ENCODE peak calls at places on chromosomes 6 and 20, in six cellular contexts. B is neuronal stem cell, C is H9, G is IMR-90, S is H1, O is mesenchymal stem cell. W is an unnamed sample.

GRCh38 chr6:111701146-111701545 is 95.5 kb upstream of the TRAF3IP2 start:
- DNase-seq in O (no peak), C (no peak), S (no peak), B (no peak), G (no peak), W (no peak)

GRCh38 chr6:91575032-91575431 is 988.2 kb upstream of the MAP3K7 start:
- DNase-seq in C (no peak), B (no peak), O (peak), G (peak), S (no peak), W (no peak)

GRCh38 chr20:434221-434620 is 26.1 kb downstream of the RBCK1 start:
- DNase-seq in S (peak), O (no peak), C (peak), B (no peak), G (no peak), W (peak)

GRCh38 chr6:90907931-90908655 is 321.2 kb upstream of the MAP3K7 start:
- DNase-seq in B (no peak), O (no peak), G (no peak), C (no peak), S (no peak), W (no peak)

GRCh38 chr6:108698593-108699289 is 138.0 kb downstream of the FOXO3 start:
- DNase-seq in G (no peak), S (no peak), O (no peak), B (no peak), C (no peak), W (no peak)

GRCh38 chr6:103273048-103273447 is 1586.7 kb downstream of the HACE1 start:
- DNase-seq in B (peak), O (peak), G (no peak), S (no peak), C (no peak), W (peak)

GRCh38 chr6:46674410-46674809 is 13.3 kb upstream of the TDRD6 start:
- DNase-seq in G (no peak), C (no peak), B (no peak), O (no peak), S (no peak), W (no peak)

GRCh38 chr20:19210426-19211155 is 1.9 kb upstream of the SLC24A3 start:
- DNase-seq in O (no peak), C (no peak), B (no peak), G (no peak), S (no peak), W (no peak)

GRCh38 chr6:26205161-26205624 is 118.0 kb downstream of the HFE start:
- DNase-seq in O (peak), G (peak), C (peak), B (peak), S (no peak), W (peak)

GRCh38 chr6:160256445-160256844 is 2.2 kb downstream of the SLC22A2 start:
- DNase-seq in B (no peak), O (no peak), S (no peak), G (no peak), C (no peak), W (no peak)

GRCh38 chr6:160259143-160259425 is 463 bp upstream of the SLC22A2 start:
- DNase-seq in G (no peak), C (no peak), O (no peak), B (no peak), S (no peak), W (no peak)

GRCh38 chr6:160259585-160259984 is 964 bp upstream of the SLC22A2 start:
- DNase-seq in G (no peak), C (no peak), S (no peak), B (no peak), O (no peak), W (peak)

GRCh38 chr6:160260283-160261119 is 1.9 kb upstream of the SLC22A2 start:
- DNase-seq in C (no peak), G (no peak), O (no peak), B (no peak), S (no peak), W (no peak)

DNA sequence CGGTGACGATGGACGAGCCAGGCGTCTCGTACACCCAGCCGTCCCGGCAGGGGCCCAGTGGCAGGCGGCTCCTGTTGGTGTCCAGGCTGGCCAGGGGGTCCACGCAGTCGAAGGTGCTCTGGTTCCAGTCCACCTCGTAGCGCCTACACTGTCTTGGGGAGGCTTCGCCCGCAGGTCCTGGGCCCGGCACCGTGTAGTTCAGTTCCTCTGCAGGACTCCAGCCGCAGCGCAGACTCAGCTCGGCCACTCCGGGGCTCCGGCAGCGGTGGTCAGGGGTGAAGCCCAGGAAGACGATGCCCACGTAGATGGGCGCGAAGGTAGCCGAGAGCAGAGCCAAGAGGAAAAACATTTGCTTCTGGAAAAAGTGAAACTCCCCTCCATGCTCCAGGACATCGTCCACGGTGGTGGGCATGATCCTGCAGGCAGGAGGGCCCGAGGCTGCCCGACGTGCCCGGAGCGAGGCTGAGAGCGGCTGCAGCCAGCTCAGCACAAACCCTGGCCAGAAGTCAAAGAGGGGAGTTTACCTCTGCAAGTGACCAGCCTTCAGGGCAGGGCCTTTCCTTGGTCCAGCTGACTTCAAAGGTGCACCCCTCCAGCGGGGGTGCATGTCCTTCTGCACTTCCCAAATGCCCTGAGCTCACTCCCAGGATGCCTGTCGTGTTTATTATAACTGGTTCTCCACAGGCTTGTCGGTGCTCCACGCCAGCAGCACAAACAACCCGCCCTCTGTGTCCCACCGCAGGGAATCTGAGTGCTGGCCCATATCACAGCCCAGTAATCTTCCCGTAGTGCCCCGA is at the start of gene SLC22A2:
- DNase-seq in C (no peak), B (no peak), G (no peak), S (no peak), O (no peak), W (no peak)
- H3K9ac ChIP-seq in C (no peak), B (no peak), G (no peak), S (no peak), O (no peak), W (no peak)

DNA sequence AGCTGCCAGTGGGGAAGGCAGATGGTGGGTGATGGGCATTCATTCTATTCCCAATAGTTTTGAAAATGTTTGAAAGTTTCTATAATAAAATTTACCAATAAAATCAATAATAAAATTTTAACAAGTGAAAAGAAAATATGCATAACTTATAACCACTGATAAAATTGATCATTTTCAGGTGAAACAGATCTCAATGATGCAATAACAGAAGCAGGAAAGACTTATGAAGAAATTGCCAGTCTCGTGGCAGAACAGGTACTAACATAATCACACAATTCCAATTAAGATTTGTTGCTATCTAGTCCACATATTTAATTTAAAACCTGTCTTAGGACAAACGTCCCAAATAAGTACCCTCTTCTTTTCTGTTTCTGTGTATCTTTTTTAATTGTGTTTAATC is 45.9 kb upstream of the SYNJ2 start:
- DNase-seq in G (no peak), B (no peak), S (no peak), O (no peak), C (no peak), W (no peak)
- H2BK15ac ChIP-seq in G (no peak), B (no peak), S (no peak), O (no peak), C (no peak), W (no peak)

GRCh38 chr6:41734666-41735426 is 562 bp downstream of the TFEB start:
- DNase-seq in O (peak), S (no peak), C (peak), B (peak), G (peak), W (peak)
- H3K9ac ChIP-seq in O (peak), S (no peak), C (no peak), B (peak), G (peak), W (peak)

DNA sequence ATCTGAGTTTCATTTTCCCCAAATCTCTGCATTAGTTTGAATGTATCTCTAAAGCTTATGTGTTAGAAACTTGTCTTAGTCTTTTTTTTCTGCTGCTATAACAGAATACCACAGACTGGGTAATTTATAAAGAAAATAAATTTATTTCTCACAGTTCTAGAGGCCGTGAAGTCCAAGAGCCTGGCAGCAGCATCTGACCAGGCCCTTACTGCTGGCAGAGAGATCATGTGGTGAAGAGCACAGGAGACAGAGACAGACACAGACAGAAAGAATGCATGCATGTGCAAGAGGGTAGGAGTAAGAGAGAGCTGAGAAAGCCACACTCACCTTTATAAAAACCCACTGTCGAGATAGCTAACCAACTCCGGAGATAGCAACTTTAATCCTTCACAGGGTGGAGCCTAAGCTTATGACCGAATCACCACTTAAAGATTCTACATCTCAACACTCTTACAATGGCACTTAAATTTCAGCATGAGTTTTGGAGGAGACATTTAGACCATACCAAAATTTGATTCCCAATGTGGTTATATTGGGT is 412.7 kb upstream of the SOX4 start:
- DNase-seq in S (no peak), G (no peak), B (no peak), O (no peak), C (no peak), W (no peak)
- H2BK15ac ChIP-seq in S (no peak), G (no peak), B (no peak), O (no peak), C (no peak), W (no peak)

GRCh38 chr20:56453347-56453746 is 15.1 kb upstream of the RTF2 start:
- DNase-seq in B (no peak), S (no peak), C (no peak), O (no peak), G (no peak), W (no peak)
- H3K9ac ChIP-seq in B (no peak), S (no peak), C (no peak), O (no peak), G (no peak), W (no peak)

DNA sequence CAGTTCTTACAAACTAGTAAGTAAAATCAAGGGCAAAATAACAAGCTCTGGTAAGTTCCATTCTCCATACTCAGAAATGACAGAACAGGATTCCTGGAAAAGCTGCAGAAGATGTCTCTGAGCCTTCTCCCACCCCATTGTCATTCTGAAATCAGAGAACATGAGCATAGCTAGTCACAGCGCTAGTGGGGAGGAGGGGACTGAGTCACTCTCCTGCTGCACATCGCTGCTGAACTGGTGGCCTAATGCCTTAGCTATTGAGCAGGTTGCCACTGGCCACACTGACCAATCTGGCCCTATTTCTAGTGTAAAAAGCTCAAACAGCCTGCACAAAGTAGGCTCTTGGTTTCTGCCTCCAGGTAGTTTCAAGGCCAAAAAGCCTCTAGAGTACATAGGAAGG is 26.1 kb upstream of the RIPPLY2 start:
- DNase-seq in O (peak), S (no peak), B (no peak), G (no peak), C (no peak), W (no peak)
- H2BK15ac ChIP-seq in O (no peak), S (no peak), B (no peak), G (no peak), C (no peak), W (no peak)